ENCODE peak calls at places on chromosomes 3 and 15, in six cellular contexts. F, Q, H, E, O and V are unnamed samples.

GRCh38 chr3:146803746-146804145 is 198.6 kb upstream of the PLSCR5 start:
- DNase-seq in O (no peak), F (no peak), E (peak), Q (no peak), H (no peak), V (peak)

GRCh38 chr3:1805331-1805730 is 293.3 kb upstream of the CNTN4 start:
- DNase-seq in O (no peak), Q (no peak), E (no peak), H (no peak), F (no peak), V (no peak)

GRCh38 chr3:106688463-106688862 is 688.8 kb upstream of the CCDC54 start:
- DNase-seq in O (no peak), E (peak), F (no peak), H (peak), Q (peak), V (no peak)

GRCh38 chr3:180320631-180321030 is 281.3 kb upstream of the TTC14 start:
- DNase-seq in H (no peak), F (no peak), Q (no peak), E (no peak), O (no peak), V (no peak)

GRCh38 chr3:152204218-152204617 is 64.5 kb upstream of the MBNL1 start:
- DNase-seq in F (no peak), H (no peak), Q (no peak), E (no peak), O (no peak), V (no peak)

GRCh38 chr15:66800584-66801235 is 98.7 kb downstream of the SMAD6 start:
- DNase-seq in F (no peak), H (no peak), E (no peak), Q (no peak), O (no peak), V (no peak)

GRCh38 chr3:164332856-164333802 is 745.2 kb downstream of the SI start:
- DNase-seq in Q (no peak), E (peak), F (no peak), O (no peak), H (no peak), V (peak)

GRCh38 chr3:67998222-67998760 is 343.9 kb upstream of the SUCLG2 start:
- DNase-seq in E (no peak), Q (no peak), F (no peak), O (no peak), H (no peak), V (peak)

GRCh38 chr3:10493202-10493589 is 12.2 kb downstream of the ATP2B2 start:
- DNase-seq in H (no peak), Q (no peak), F (no peak), O (no peak), E (no peak), V (no peak)

GRCh38 chr3:3798641-3799113 is 554 bp upstream of the LRRN1 start:
- DNase-seq in F (peak), E (peak), Q (peak), O (no peak), H (peak), V (peak)

GRCh38 chr15:75030023-75030413 is 6.6 kb downstream of the PPCDC start:
- DNase-seq in H (no peak), O (no peak), F (no peak), Q (no peak), E (no peak), V (no peak)

GRCh38 chr3:157527471-157527881 is 24.3 kb upstream of the VEPH1 start:
- DNase-seq in E (no peak), O (no peak), Q (no peak), F (no peak), H (no peak), V (no peak)

GRCh38 chr3:9230596-9230995 is 18.9 kb downstream of the SRGAP3 start:
- DNase-seq in H (no peak), O (no peak), Q (no peak), F (no peak), E (no peak), V (no peak)

GRCh38 chr3:132513057-132513456 is 84.0 kb upstream of the ACKR4 start:
- DNase-seq in Q (no peak), E (no peak), H (no peak), F (no peak), O (no peak), V (no peak)

GRCh38 chr3:148943531-148944200 is 47.7 kb upstream of the GYG1 start:
- DNase-seq in Q (peak), H (peak), F (no peak), E (no peak), O (peak), V (peak)

GRCh38 chr15:68407886-68408500 is 24.0 kb downstream of the ITGA11 start:
- DNase-seq in O (no peak), E (no peak), F (peak), H (no peak), Q (no peak), V (no peak)

GRCh38 chr15:99117111-99117510 is 12.2 kb downstream of the SYNM start:
- DNase-seq in E (no peak), O (no peak), Q (no peak), F (no peak), H (no peak), V (no peak)

GRCh38 chr3:24503499-24504176 is 9.0 kb upstream of the THRB start:
- DNase-seq in O (no peak), H (no peak), F (no peak), E (no peak), Q (no peak), V (no peak)